ENCODE peak calls at places on chromosomes 6 and 20, in nine cellular contexts. One of them, this sample, is unnamed.

GRCh38 chr20:10511507-10512231 is 76.6 kb downstream of the SLX4IP start:
- DNase-seq in NCI-H1694: no peak
- DNase-seq in activated naive CD4-positive, alpha-beta T cell: no peak
- DNase-seq in NAMALWA: peak
- DNase-seq in psoas muscle: peak
- DNase-seq in activated CD4-positive, alpha-beta T cell treated with anti-CD3 and anti-CD28 coated beads for 4 hours: peak
- DNase-seq in MCF 10A: peak
- DNase-seq in tibial artery: peak
- DNase-seq in A172: peak
- DNase-seq in this sample: no peak

GRCh38 chr6:34745277-34746103 is 11.8 kb upstream of the SNRPC start:
- DNase-seq in A172: peak
- DNase-seq in activated naive CD4-positive, alpha-beta T cell: no peak
- DNase-seq in psoas muscle: no peak
- DNase-seq in MCF 10A: peak
- DNase-seq in tibial artery: no peak
- DNase-seq in NCI-H1694: no peak
- DNase-seq in activated CD4-positive, alpha-beta T cell treated with anti-CD3 and anti-CD28 coated beads for 4 hours: no peak
- DNase-seq in NAMALWA: no peak
- DNase-seq in this sample: no peak

GRCh38 chr6:107330190-107330589 is 129.2 kb downstream of the PDSS2 start:
- DNase-seq in A172: no peak
- DNase-seq in MCF 10A: no peak
- DNase-seq in psoas muscle: no peak
- DNase-seq in activated naive CD4-positive, alpha-beta T cell: no peak
- DNase-seq in NAMALWA: peak
- DNase-seq in NCI-H1694: no peak
- DNase-seq in activated CD4-positive, alpha-beta T cell treated with anti-CD3 and anti-CD28 coated beads for 4 hours: no peak
- DNase-seq in tibial artery: no peak
- DNase-seq in this sample: no peak

GRCh38 chr6:106253194-106253593 is 72.4 kb downstream of the ATG5 start:
- DNase-seq in activated CD4-positive, alpha-beta T cell treated with anti-CD3 and anti-CD28 coated beads for 4 hours: no peak
- DNase-seq in NAMALWA: no peak
- DNase-seq in tibial artery: no peak
- DNase-seq in A172: peak
- DNase-seq in psoas muscle: no peak
- DNase-seq in NCI-H1694: no peak
- DNase-seq in MCF 10A: peak
- DNase-seq in activated naive CD4-positive, alpha-beta T cell: no peak
- DNase-seq in this sample: no peak

GRCh38 chr6:36120979-36121706 is 9.2 kb upstream of the MAPK13 start:
- DNase-seq in tibial artery: peak
- DNase-seq in activated CD4-positive, alpha-beta T cell treated with anti-CD3 and anti-CD28 coated beads for 4 hours: peak
- DNase-seq in MCF 10A: peak
- DNase-seq in A172: peak
- DNase-seq in psoas muscle: peak
- DNase-seq in activated naive CD4-positive, alpha-beta T cell: peak
- DNase-seq in NAMALWA: peak
- DNase-seq in NCI-H1694: no peak
- DNase-seq in this sample: no peak

GRCh38 chr6:132401120-132401940 is at the start of gene MOXD1:
- DNase-seq in psoas muscle: peak
- DNase-seq in activated CD4-positive, alpha-beta T cell treated with anti-CD3 and anti-CD28 coated beads for 4 hours: no peak
- DNase-seq in NAMALWA: peak
- DNase-seq in MCF 10A: peak
- DNase-seq in A172: peak
- DNase-seq in NCI-H1694: no peak
- DNase-seq in tibial artery: no peak
- DNase-seq in activated naive CD4-positive, alpha-beta T cell: no peak
- DNase-seq in this sample: no peak

GRCh38 chr6:161284653-161285052 is 10.8 kb upstream of the AGPAT4 start:
- DNase-seq in NAMALWA: no peak
- DNase-seq in A172: no peak
- DNase-seq in tibial artery: no peak
- DNase-seq in psoas muscle: no peak
- DNase-seq in MCF 10A: no peak
- DNase-seq in activated naive CD4-positive, alpha-beta T cell: no peak
- DNase-seq in activated CD4-positive, alpha-beta T cell treated with anti-CD3 and anti-CD28 coated beads for 4 hours: no peak
- DNase-seq in NCI-H1694: no peak
- DNase-seq in this sample: no peak

GRCh38 chr6:29762051-29762450 is 38.8 kb downstream of the HLA-F start:
- DNase-seq in activated naive CD4-positive, alpha-beta T cell: no peak
- DNase-seq in NCI-H1694: no peak
- DNase-seq in NAMALWA: no peak
- DNase-seq in MCF 10A: no peak
- DNase-seq in A172: no peak
- DNase-seq in activated CD4-positive, alpha-beta T cell treated with anti-CD3 and anti-CD28 coated beads for 4 hours: no peak
- DNase-seq in psoas muscle: no peak
- DNase-seq in tibial artery: no peak
- DNase-seq in this sample: no peak

GRCh38 chr20:44091026-44091425 is 96.0 kb downstream of the JPH2 start:
- DNase-seq in tibial artery: no peak
- DNase-seq in NCI-H1694: no peak
- DNase-seq in A172: no peak
- DNase-seq in NAMALWA: no peak
- DNase-seq in MCF 10A: no peak
- DNase-seq in activated naive CD4-positive, alpha-beta T cell: no peak
- DNase-seq in psoas muscle: no peak
- DNase-seq in activated CD4-positive, alpha-beta T cell treated with anti-CD3 and anti-CD28 coated beads for 4 hours: no peak
- DNase-seq in this sample: no peak

GRCh38 chr6:157561929-157562810 is 181.2 kb downstream of the ZDHHC14 start:
- DNase-seq in tibial artery: no peak
- DNase-seq in activated CD4-positive, alpha-beta T cell treated with anti-CD3 and anti-CD28 coated beads for 4 hours: no peak
- DNase-seq in A172: no peak
- DNase-seq in psoas muscle: no peak
- DNase-seq in activated naive CD4-positive, alpha-beta T cell: no peak
- DNase-seq in NCI-H1694: no peak
- DNase-seq in MCF 10A: no peak
- DNase-seq in NAMALWA: peak
- DNase-seq in this sample: peak

GRCh38 chr6:163923658-163924411 is 509.3 kb downstream of the QKI start:
- DNase-seq in activated CD4-positive, alpha-beta T cell treated with anti-CD3 and anti-CD28 coated beads for 4 hours: no peak
- DNase-seq in A172: no peak
- DNase-seq in tibial artery: no peak
- DNase-seq in psoas muscle: peak
- DNase-seq in NCI-H1694: no peak
- DNase-seq in NAMALWA: no peak
- DNase-seq in activated naive CD4-positive, alpha-beta T cell: no peak
- DNase-seq in MCF 10A: no peak
- DNase-seq in this sample: no peak

GRCh38 chr6:100719883-100720682 is 161.0 kb downstream of the ASCC3 start:
- DNase-seq in NCI-H1694: peak
- DNase-seq in MCF 10A: peak
- DNase-seq in NAMALWA: peak
- DNase-seq in tibial artery: no peak
- DNase-seq in A172: peak
- DNase-seq in activated CD4-positive, alpha-beta T cell treated with anti-CD3 and anti-CD28 coated beads for 4 hours: no peak
- DNase-seq in activated naive CD4-positive, alpha-beta T cell: no peak
- DNase-seq in psoas muscle: no peak
- DNase-seq in this sample: no peak

GRCh38 chr20:32416206-32416605 is 58.1 kb downstream of the ASXL1 start:
- DNase-seq in NCI-H1694: peak
- DNase-seq in MCF 10A: no peak
- DNase-seq in psoas muscle: no peak
- DNase-seq in activated naive CD4-positive, alpha-beta T cell: no peak
- DNase-seq in tibial artery: no peak
- DNase-seq in NAMALWA: no peak
- DNase-seq in A172: no peak
- DNase-seq in activated CD4-positive, alpha-beta T cell treated with anti-CD3 and anti-CD28 coated beads for 4 hours: no peak
- DNase-seq in this sample: no peak

GRCh38 chr6:13486679-13487121 is 700 bp downstream of the GFOD1 start:
- DNase-seq in NAMALWA: peak
- DNase-seq in tibial artery: peak
- DNase-seq in activated CD4-positive, alpha-beta T cell treated with anti-CD3 and anti-CD28 coated beads for 4 hours: peak
- DNase-seq in NCI-H1694: no peak
- DNase-seq in A172: peak
- DNase-seq in MCF 10A: peak
- DNase-seq in psoas muscle: peak
- DNase-seq in activated naive CD4-positive, alpha-beta T cell: peak
- DNase-seq in this sample: no peak

GRCh38 chr6:138795809-138796469 is at the start of gene ECT2L:
- DNase-seq in tibial artery: peak
- DNase-seq in MCF 10A: no peak
- DNase-seq in psoas muscle: peak
- DNase-seq in A172: no peak
- DNase-seq in activated CD4-positive, alpha-beta T cell treated with anti-CD3 and anti-CD28 coated beads for 4 hours: no peak
- DNase-seq in NAMALWA: no peak
- DNase-seq in NCI-H1694: no peak
- DNase-seq in activated naive CD4-positive, alpha-beta T cell: no peak
- DNase-seq in this sample: no peak

GRCh38 chr20:49482621-49483017 is at the start of gene KCNB1:
- DNase-seq in NAMALWA: peak
- DNase-seq in NCI-H1694: no peak
- DNase-seq in MCF 10A: peak
- DNase-seq in A172: peak
- DNase-seq in activated CD4-positive, alpha-beta T cell treated with anti-CD3 and anti-CD28 coated beads for 4 hours: no peak
- DNase-seq in tibial artery: peak
- DNase-seq in psoas muscle: peak
- DNase-seq in activated naive CD4-positive, alpha-beta T cell: peak
- DNase-seq in this sample: no peak

GRCh38 chr20:40442181-40442963 is 246.7 kb downstream of the MAFB start:
- DNase-seq in A172: no peak
- DNase-seq in activated CD4-positive, alpha-beta T cell treated with anti-CD3 and anti-CD28 coated beads for 4 hours: no peak
- DNase-seq in MCF 10A: peak
- DNase-seq in tibial artery: no peak
- DNase-seq in NAMALWA: peak
- DNase-seq in activated naive CD4-positive, alpha-beta T cell: no peak
- DNase-seq in NCI-H1694: no peak
- DNase-seq in psoas muscle: no peak
- DNase-seq in this sample: peak

GRCh38 chr6:131789219-131789618 is 18.6 kb upstream of the ENPP1 start:
- DNase-seq in psoas muscle: no peak
- DNase-seq in tibial artery: no peak
- DNase-seq in activated CD4-positive, alpha-beta T cell treated with anti-CD3 and anti-CD28 coated beads for 4 hours: no peak
- DNase-seq in NAMALWA: no peak
- DNase-seq in MCF 10A: no peak
- DNase-seq in activated naive CD4-positive, alpha-beta T cell: no peak
- DNase-seq in A172: no peak
- DNase-seq in NCI-H1694: no peak
- DNase-seq in this sample: no peak

GRCh38 chr6:111208928-111209327 is 121.6 kb downstream of the SLC16A10 start:
- DNase-seq in A172: no peak
- DNase-seq in activated naive CD4-positive, alpha-beta T cell: no peak
- DNase-seq in tibial artery: no peak
- DNase-seq in NCI-H1694: no peak
- DNase-seq in NAMALWA: no peak
- DNase-seq in psoas muscle: no peak
- DNase-seq in activated CD4-positive, alpha-beta T cell treated with anti-CD3 and anti-CD28 coated beads for 4 hours: no peak
- DNase-seq in MCF 10A: no peak
- DNase-seq in this sample: no peak

GRCh38 chr20:37393196-37393862 is 47.4 kb downstream of the SRC start:
- DNase-seq in MCF 10A: no peak
- DNase-seq in tibial artery: no peak
- DNase-seq in NCI-H1694: no peak
- DNase-seq in A172: no peak
- DNase-seq in psoas muscle: no peak
- DNase-seq in activated naive CD4-positive, alpha-beta T cell: no peak
- DNase-seq in NAMALWA: no peak
- DNase-seq in activated CD4-positive, alpha-beta T cell treated with anti-CD3 and anti-CD28 coated beads for 4 hours: no peak
- DNase-seq in this sample: no peak

GRCh38 chr6:38755874-38756273 is 40.8 kb downstream of the DNAH8 start:
- DNase-seq in A172: no peak
- DNase-seq in activated naive CD4-positive, alpha-beta T cell: no peak
- DNase-seq in psoas muscle: no peak
- DNase-seq in NAMALWA: no peak
- DNase-seq in activated CD4-positive, alpha-beta T cell treated with anti-CD3 and anti-CD28 coated beads for 4 hours: no peak
- DNase-seq in tibial artery: no peak
- DNase-seq in MCF 10A: peak
- DNase-seq in NCI-H1694: no peak
- DNase-seq in this sample: no peak

GRCh38 chr20:38358500-38358998 is 12.3 kb downstream of the LBP start:
- DNase-seq in psoas muscle: no peak
- DNase-seq in tibial artery: no peak
- DNase-seq in activated CD4-positive, alpha-beta T cell treated with anti-CD3 and anti-CD28 coated beads for 4 hours: no peak
- DNase-seq in NAMALWA: no peak
- DNase-seq in activated naive CD4-positive, alpha-beta T cell: no peak
- DNase-seq in MCF 10A: no peak
- DNase-seq in A172: no peak
- DNase-seq in NCI-H1694: no peak
- DNase-seq in this sample: no peak

GRCh38 chr20:57625181-57625958 is 5.1 kb upstream of the ZBP1 start:
- DNase-seq in NCI-H1694: no peak
- DNase-seq in NAMALWA: no peak
- DNase-seq in activated naive CD4-positive, alpha-beta T cell: no peak
- DNase-seq in activated CD4-positive, alpha-beta T cell treated with anti-CD3 and anti-CD28 coated beads for 4 hours: no peak
- DNase-seq in A172: no peak
- DNase-seq in MCF 10A: no peak
- DNase-seq in psoas muscle: no peak
- DNase-seq in tibial artery: no peak
- DNase-seq in this sample: peak

GRCh38 chr20:3839328-3839727 is 7.3 kb upstream of the MAVS start:
- DNase-seq in activated CD4-positive, alpha-beta T cell treated with anti-CD3 and anti-CD28 coated beads for 4 hours: no peak
- DNase-seq in A172: no peak
- DNase-seq in NAMALWA: no peak
- DNase-seq in psoas muscle: no peak
- DNase-seq in MCF 10A: no peak
- DNase-seq in activated naive CD4-positive, alpha-beta T cell: no peak
- DNase-seq in tibial artery: no peak
- DNase-seq in NCI-H1694: no peak
- DNase-seq in this sample: no peak

GRCh38 chr6:20631525-20631924 is 97.3 kb downstream of the CDKAL1 start:
- DNase-seq in MCF 10A: no peak
- DNase-seq in psoas muscle: no peak
- DNase-seq in tibial artery: no peak
- DNase-seq in activated CD4-positive, alpha-beta T cell treated with anti-CD3 and anti-CD28 coated beads for 4 hours: no peak
- DNase-seq in NCI-H1694: no peak
- DNase-seq in activated naive CD4-positive, alpha-beta T cell: no peak
- DNase-seq in A172: no peak
- DNase-seq in NAMALWA: no peak
- DNase-seq in this sample: no peak

GRCh38 chr20:1907586-1907985 is 12.4 kb downstream of the SIRPA start:
- DNase-seq in NAMALWA: no peak
- DNase-seq in activated naive CD4-positive, alpha-beta T cell: no peak
- DNase-seq in psoas muscle: no peak
- DNase-seq in activated CD4-positive, alpha-beta T cell treated with anti-CD3 and anti-CD28 coated beads for 4 hours: no peak
- DNase-seq in A172: peak
- DNase-seq in NCI-H1694: no peak
- DNase-seq in tibial artery: no peak
- DNase-seq in MCF 10A: peak
- DNase-seq in this sample: no peak

GRCh38 chr20:10565922-10566897 is 107.6 kb downstream of the JAG1 start:
- DNase-seq in activated CD4-positive, alpha-beta T cell treated with anti-CD3 and anti-CD28 coated beads for 4 hours: no peak
- DNase-seq in activated naive CD4-positive, alpha-beta T cell: no peak
- DNase-seq in A172: no peak
- DNase-seq in tibial artery: no peak
- DNase-seq in MCF 10A: no peak
- DNase-seq in NCI-H1694: no peak
- DNase-seq in psoas muscle: no peak
- DNase-seq in NAMALWA: no peak
- DNase-seq in this sample: no peak

GRCh38 chr20:39913274-39913673 is 775.8 kb downstream of the MAFB start:
- DNase-seq in activated naive CD4-positive, alpha-beta T cell: no peak
- DNase-seq in NCI-H1694: no peak
- DNase-seq in tibial artery: no peak
- DNase-seq in NAMALWA: no peak
- DNase-seq in A172: no peak
- DNase-seq in MCF 10A: no peak
- DNase-seq in activated CD4-positive, alpha-beta T cell treated with anti-CD3 and anti-CD28 coated beads for 4 hours: no peak
- DNase-seq in psoas muscle: no peak
- DNase-seq in this sample: no peak

GRCh38 chr6:27442932-27443331 is 30.0 kb downstream of the ZNF184 start:
- DNase-seq in activated CD4-positive, alpha-beta T cell treated with anti-CD3 and anti-CD28 coated beads for 4 hours: no peak
- DNase-seq in NCI-H1694: no peak
- DNase-seq in MCF 10A: no peak
- DNase-seq in NAMALWA: no peak
- DNase-seq in activated naive CD4-positive, alpha-beta T cell: no peak
- DNase-seq in psoas muscle: no peak
- DNase-seq in A172: no peak
- DNase-seq in tibial artery: no peak
- DNase-seq in this sample: no peak

GRCh38 chr6:52271852-52272460 is 12.6 kb downstream of the MCM3 start:
- DNase-seq in tibial artery: no peak
- DNase-seq in NCI-H1694: no peak
- DNase-seq in activated naive CD4-positive, alpha-beta T cell: no peak
- DNase-seq in A172: no peak
- DNase-seq in NAMALWA: no peak
- DNase-seq in activated CD4-positive, alpha-beta T cell treated with anti-CD3 and anti-CD28 coated beads for 4 hours: no peak
- DNase-seq in MCF 10A: no peak
- DNase-seq in psoas muscle: no peak
- DNase-seq in this sample: peak

GRCh38 chr6:46687619-46688097 is at the start of gene TDRD6:
- DNase-seq in MCF 10A: no peak
- DNase-seq in NAMALWA: no peak
- DNase-seq in psoas muscle: peak
- DNase-seq in NCI-H1694: no peak
- DNase-seq in A172: no peak
- DNase-seq in tibial artery: no peak
- DNase-seq in activated naive CD4-positive, alpha-beta T cell: no peak
- DNase-seq in activated CD4-positive, alpha-beta T cell treated with anti-CD3 and anti-CD28 coated beads for 4 hours: no peak
- DNase-seq in this sample: no peak

This sample was measured in vagina.